ENCODE peak calls at places on chromosomes 3 and 15, in four cellular contexts. D is PC-9, I is DND-41, K is GM06990. O is an unnamed sample.

GRCh38 chr15:93985925-93986324 is 245.4 kb upstream of the MCTP2 start:
- DNase-seq in D (no peak), I (peak; percentile 83), K (no peak), O (no peak)

GRCh38 chr3:117853923-117854322 is 1144.3 kb downstream of the TUSC7 start:
- DNase-seq in I (no peak), D (peak; percentile 45), K (no peak), O (no peak)

GRCh38 chr3:152087153-152087552 is 181.6 kb upstream of the MBNL1 start:
- DNase-seq in K (no peak), I (no peak), D (no peak), O (no peak)

GRCh38 chr3:67357610-67358458 is 296.6 kb downstream of the SUCLG2 start:
- DNase-seq in I (no peak), K (no peak), D (no peak), O (no peak)

GRCh38 chr3:87867001-87867400 is 191.8 kb downstream of the CGGBP1 start:
- DNase-seq in K (no peak), I (no peak), D (no peak), O (no peak)

GRCh38 chr15:61157933-61158332 is 71.2 kb downstream of the RORA start:
- DNase-seq in D (no peak), I (no peak), K (no peak), O (no peak)

GRCh38 chr15:41698779-41699178 is 38.6 kb downstream of the MGA start:
- DNase-seq in I (no peak), D (no peak), K (no peak), O (peak; percentile 26)

GRCh38 chr3:71491141-71491752 is 92.3 kb downstream of the FOXP1 start:
- DNase-seq in D (no peak), K (no peak), I (no peak), O (no peak)

GRCh38 chr3:49460188-49460885 is 9.7 kb upstream of the DAG1 start:
- DNase-seq in I (no peak), D (no peak), K (no peak), O (no peak)

GRCh38 chr3:69649713-69650419 is 89.4 kb upstream of the MITF start:
- DNase-seq in K (no peak), I (no peak), D (no peak), O (no peak)

GRCh38 chr3:53346514-53346913 is 829 bp downstream of the DCP1A start:
- DNase-seq in D (no peak), K (no peak), I (peak; percentile 11), O (no peak)

GRCh38 chr3:177050466-177051237 is 146.6 kb downstream of the TBL1XR1 start:
- DNase-seq in K (peak; percentile 17), I (no peak), D (peak; percentile 59), O (no peak)

GRCh38 chr15:68312701-68313204 is 35.2 kb downstream of the FEM1B start:
- DNase-seq in K (no peak), I (no peak), D (no peak), O (no peak)

GRCh38 chr3:112751564-112751963 is 95.1 kb downstream of the CD200R1L start:
- DNase-seq in D (no peak), I (no peak), K (no peak), O (no peak)

GRCh38 chr3:180408654-180409053 is 193.3 kb upstream of the TTC14 start:
- DNase-seq in K (no peak), I (no peak), D (no peak), O (no peak)

GRCh38 chr3:13125092-13126015 is 52.1 kb upstream of the IQSEC1 start:
- DNase-seq in D (no peak), K (no peak), I (no peak), O (no peak)

GRCh38 chr15:64249842-64250575 is 87.2 kb upstream of the PPIB start:
- DNase-seq in D (peak; percentile 56), I (no peak), K (no peak), O (no peak)

GRCh38 chr3:86969500-86970189 is 21.3 kb downstream of the VGLL3 start:
- DNase-seq in D (no peak), K (no peak), I (peak; percentile 23), O (no peak)

GRCh38 chr15:27254016-27254415 is 283.0 kb downstream of the GABRG3 start:
- DNase-seq in I (no peak), D (no peak), K (no peak), O (no peak)

GRCh38 chr3:111218615-111219014 is 147.0 kb downstream of the NECTIN3 start:
- DNase-seq in I (no peak), K (no peak), D (no peak), O (no peak)

GRCh38 chr3:167350245-167350862 is 29.7 kb downstream of the ZBBX start:
- DNase-seq in D (no peak), I (no peak), K (peak; percentile 2), O (no peak)

GRCh38 chr15:22989576-22990477 is 9.7 kb upstream of the CYFIP1 start:
- DNase-seq in D (no peak), K (no peak), I (no peak), O (no peak)

GRCh38 chr15:100919481-100920405 is 586 bp downstream of the LRRK1 start:
- DNase-seq in D (no peak), K (peak; percentile 61), I (no peak), O (no peak)

GRCh38 chr3:100517276-100517675 is 24.9 kb downstream of the TMEM45A start:
- DNase-seq in I (no peak), D (no peak), K (no peak), O (no peak)

GRCh38 chr3:20074226-20075063 is 34.2 kb downstream of the KAT2B start:
- DNase-seq in K (no peak), D (no peak), I (no peak), O (no peak)

GRCh38 chr3:194484614-194485013 is 2.2 kb downstream of the ATP13A3 start:
- DNase-seq in K (no peak), I (no peak), D (no peak), O (no peak)
- H3K4me3 ChIP-seq in K (peak overlapping the region; percentile 91), I (peak overlapping the region; percentile 21), D (peak overlapping the region; percentile 64), O (peak overlapping the region; percentile 84)

GRCh38 chr3:55485208-55485791 is 1.8 kb downstream of the WNT5A start:
- DNase-seq in I (no peak), D (no peak), K (peak; percentile 79), O (no peak)
- TF ChIP-seq CTCF in I (peak; percentile 12), D (peak; percentile 27), K (peak; percentile 89), O (peak; percentile 80)

DNA sequence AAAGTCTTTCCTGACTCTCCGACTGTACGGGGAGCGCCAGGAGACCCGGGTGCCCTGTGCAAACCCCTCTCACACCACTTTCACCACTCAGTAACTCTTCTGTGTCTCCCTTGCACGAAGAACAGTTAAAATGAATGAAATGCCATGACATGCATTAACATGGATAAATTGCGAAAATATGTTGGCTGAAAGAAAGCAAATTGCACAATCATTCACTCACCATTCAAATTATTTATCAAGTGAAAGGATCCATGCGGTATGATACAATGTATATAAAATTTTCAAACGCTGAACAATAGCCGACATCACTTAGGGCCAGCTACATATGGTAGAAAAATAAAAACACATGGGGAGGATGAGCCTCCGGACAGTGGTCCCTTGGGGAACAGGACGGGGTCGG is 46.0 kb downstream of the SLC12A8 start:
- DNase-seq in I (no peak), K (no peak), D (no peak), O (no peak)
- H3K4me3 ChIP-seq in I (no peak overlapping the region), K (no peak overlapping the region), D (no peak overlapping the region), O (no peak overlapping the region)

DNA sequence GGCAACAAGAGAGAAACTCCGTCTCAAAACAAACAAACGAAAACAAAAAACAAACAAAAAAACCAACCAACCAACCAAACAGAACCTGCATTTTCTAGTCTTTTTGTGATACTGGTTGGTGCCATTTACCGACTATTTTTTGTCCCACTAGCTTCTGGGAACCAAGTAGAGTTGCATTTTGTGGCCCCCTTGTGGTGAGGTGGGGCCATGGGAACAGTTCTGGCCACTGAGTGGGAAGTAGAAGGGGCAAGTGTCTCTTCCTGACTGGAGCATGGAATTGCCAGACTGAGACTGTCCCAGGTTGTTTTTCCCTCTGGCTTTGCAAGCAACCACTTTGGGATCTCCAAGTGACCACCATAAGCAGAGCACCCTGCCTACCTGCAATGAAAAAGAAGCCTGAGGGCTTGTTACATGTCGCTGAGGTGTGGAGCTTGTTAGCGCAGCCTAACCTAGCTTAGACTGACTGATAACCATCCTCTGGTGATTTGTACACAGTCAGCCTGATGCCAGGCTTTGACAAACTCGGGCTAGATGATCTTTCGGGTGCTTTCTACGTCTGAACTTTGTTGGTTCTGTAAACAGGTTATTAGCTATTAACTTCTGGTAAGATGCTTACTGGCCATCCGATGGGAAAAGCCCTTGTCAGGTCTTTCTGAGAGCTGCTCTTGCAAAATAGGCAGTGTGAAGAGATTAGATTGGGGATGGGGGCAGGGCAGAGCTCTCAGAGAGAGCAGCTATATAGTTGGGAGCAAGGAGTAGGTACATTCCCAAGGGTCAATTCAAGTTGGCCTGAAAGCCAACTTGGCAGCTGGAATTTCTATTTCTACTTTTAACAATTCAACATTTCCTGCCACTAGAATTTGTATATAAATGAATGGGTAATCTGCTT is 172.2 kb downstream of the SSR3 start:
- DNase-seq in I (peak; percentile 32), K (no peak), D (no peak), O (no peak)
- TF ChIP-seq CTCF in I (peak; percentile 75), K (peak; percentile 79), D (peak; percentile 82), O (peak; percentile 58)

DNA sequence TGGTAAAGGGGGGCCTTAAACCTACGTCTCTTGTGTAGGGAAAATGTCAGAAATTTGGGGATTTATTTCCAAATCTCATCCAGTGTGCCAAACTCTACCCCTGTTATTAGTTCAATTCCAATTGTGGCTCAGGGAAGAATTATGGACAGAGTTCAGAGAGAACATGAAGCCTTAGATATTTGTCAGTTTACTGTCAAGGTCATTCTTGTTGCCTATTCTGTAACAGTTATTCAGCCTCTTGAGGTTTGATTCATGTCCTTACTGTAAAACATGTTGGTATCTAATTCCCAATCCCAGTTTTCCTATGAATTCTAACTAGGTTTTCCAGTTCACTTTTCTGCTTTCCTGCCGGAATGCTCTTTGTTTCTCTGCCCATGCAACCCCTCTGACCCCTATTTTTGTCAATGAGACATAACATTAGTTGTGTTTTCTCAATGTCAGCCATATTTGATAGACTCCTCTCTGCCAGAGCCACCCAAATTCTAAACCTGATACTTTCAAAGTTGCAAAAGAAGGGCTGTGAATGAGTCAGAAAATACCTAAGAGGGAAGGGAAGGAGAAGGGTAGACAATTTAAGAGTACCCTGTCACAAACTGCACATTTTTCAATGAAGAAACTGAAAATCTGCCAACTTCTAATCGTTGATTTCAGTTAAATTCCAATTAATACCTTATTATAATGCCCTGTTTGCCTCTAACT is 52.4 kb downstream of the ATOSA start:
- DNase-seq in I (no peak), D (no peak), K (no peak), O (no peak)
- H3K4me3 ChIP-seq in I (no peak overlapping the region), D (no peak overlapping the region), K (no peak overlapping the region), O (no peak overlapping the region)

GRCh38 chr3:141308588-141309218 is 59.6 kb upstream of the ZBTB38 start:
- DNase-seq in D (peak; percentile 55), K (no peak), I (no peak), O (no peak)
- TF ChIP-seq CTCF in D (peak; percentile 63), K (peak; percentile 29), I (no peak), O (peak; percentile 61)

GRCh38 chr3:77038928-77039605 is 832 bp upstream of the ROBO2 start:
- DNase-seq in K (no peak), D (no peak), I (no peak), O (no peak)
- H3K4me3 ChIP-seq in K (no peak overlapping the region), D (no peak overlapping the region), I (no peak overlapping the region), O (peak overlapping the region; percentile 37)

O was measured in AG04449.